ENCODE peak calls at places on chromosomes 3 and 15, in eight cellular contexts. F is HL-60, Q is HepG2, O is SK-N-SH, A is HCT116, W is GM23338, P is K562, N is Panc1. X is an unnamed sample.

GRCh38 chr15:39488498-39488897 is 92.4 kb upstream of the THBS1 start:
- DNase-seq in P (no peak), O (no peak), F (no peak), Q (no peak), N (no peak), W (no peak), A (no peak), X (no peak)

GRCh38 chr3:49498239-49498638 is 28.2 kb downstream of the DAG1 start:
- DNase-seq in O (no peak), F (no peak), P (no peak), Q (no peak), A (no peak), N (no peak), W (no peak), X (no peak)

GRCh38 chr3:181687738-181688137 is 24.0 kb upstream of the SOX2 start:
- DNase-seq in Q (no peak), N (no peak), P (no peak), W (no peak), O (no peak), F (no peak), A (no peak), X (no peak)

GRCh38 chr3:28343144-28343543 is 5.4 kb upstream of the ZCWPW2 start:
- DNase-seq in W (no peak), Q (no peak), F (no peak), P (no peak), N (no peak), A (no peak), O (no peak), X (no peak)

GRCh38 chr15:44029940-44030568 is 165.0 kb downstream of the FRMD5 start:
- DNase-seq in P (no peak), O (no peak), F (no peak), Q (no peak), N (no peak), A (no peak), W (no peak), X (no peak)

GRCh38 chr15:65337436-65338070 is 33.1 kb downstream of the RNU5B-1 start:
- DNase-seq in F (no peak), A (no peak), W (no peak), P (no peak), Q (no peak), O (peak), N (no peak), X (no peak)

GRCh38 chr3:40617084-40617483 is 92.3 kb downstream of the ZNF621 start:
- DNase-seq in F (no peak), Q (no peak), A (no peak), P (no peak), O (no peak), W (no peak), N (no peak), X (no peak)

GRCh38 chr3:183743231-183743630 is 45.6 kb downstream of the YEATS2 start:
- DNase-seq in A (no peak), N (no peak), P (no peak), W (no peak), F (no peak), Q (no peak), O (no peak), X (no peak)

GRCh38 chr3:138348950-138349739 is 766 bp downstream of the MRAS start:
- DNase-seq in F (no peak), O (peak), A (no peak), W (peak), N (no peak), P (peak), Q (peak), X (peak)

GRCh38 chr3:51691949-51692348 is 14.9 kb upstream of the GRM2 start:
- DNase-seq in O (no peak), Q (no peak), W (no peak), N (no peak), P (no peak), A (no peak), F (no peak), X (no peak)

GRCh38 chr15:41258706-41259471 is 27.8 kb downstream of the CHP1 start:
- DNase-seq in A (no peak), F (no peak), P (peak), O (no peak), Q (peak), W (no peak), N (no peak), X (no peak)

GRCh38 chr15:73936181-73936580 is 9.9 kb downstream of the LOXL1 start:
- DNase-seq in W (peak), A (no peak), F (no peak), Q (no peak), O (peak), N (no peak), P (no peak), X (no peak)

GRCh38 chr15:31486906-31487695 is 160.5 kb downstream of the KLF13 start:
- DNase-seq in Q (no peak), P (no peak), A (no peak), W (no peak), N (no peak), O (no peak), F (no peak), X (no peak)

GRCh38 chr3:65776494-65776893 is 262.2 kb downstream of the MAGI1 start:
- DNase-seq in A (no peak), P (no peak), W (no peak), O (peak), F (no peak), N (no peak), Q (no peak), X (no peak)

GRCh38 chr15:81313686-81314085 is 10.3 kb downstream of the STARD5 start:
- DNase-seq in A (no peak), O (no peak), Q (no peak), F (no peak), P (no peak), N (no peak), W (no peak), X (no peak)

GRCh38 chr15:23072633-23073032 is 33.3 kb upstream of the TUBGCP5 start:
- DNase-seq in F (no peak), P (no peak), Q (peak), W (no peak), O (no peak), N (no peak), A (no peak), X (no peak)

GRCh38 chr3:37218206-37218605 is 43.8 kb upstream of the LRRFIP2 start:
- DNase-seq in Q (no peak), W (no peak), O (no peak), P (no peak), F (no peak), A (no peak), N (no peak), X (no peak)

GRCh38 chr3:66812126-66812525 is 186.0 kb upstream of the KBTBD8 start:
- DNase-seq in W (no peak), A (no peak), O (no peak), Q (no peak), F (no peak), P (no peak), N (no peak), X (no peak)

GRCh38 chr3:26099692-26100091 is 309.8 kb downstream of the OXSM start:
- DNase-seq in A (no peak), W (no peak), O (no peak), N (no peak), P (no peak), Q (no peak), F (no peak), X (no peak)

DNA sequence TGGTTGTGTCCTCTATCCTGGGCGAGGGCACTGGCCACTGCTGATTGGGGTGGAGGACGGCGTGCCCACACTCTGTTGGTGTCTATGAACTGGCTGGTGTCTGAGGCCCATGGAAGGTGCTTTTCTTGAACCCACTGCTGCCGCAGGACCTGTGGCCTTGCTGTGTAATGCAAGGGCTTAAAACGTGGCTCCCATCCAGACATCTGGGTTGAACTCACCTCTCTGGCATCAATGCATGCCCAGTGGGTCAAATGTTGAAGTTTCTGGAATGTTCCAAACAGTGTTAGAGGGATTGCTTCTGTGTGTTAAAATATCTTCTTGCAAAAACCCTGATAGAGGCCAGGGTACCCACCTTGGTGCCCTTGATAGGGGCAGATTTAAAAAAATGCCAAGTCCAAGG is 42.6 kb downstream of the FAM3D start:
- DNase-seq in N (no peak), Q (no peak), F (no peak), W (no peak), P (no peak), A (no peak), O (no peak), X (no peak)
- TF ChIP-seq REST in N (no peak), Q (no peak), F (no peak), W (no peak), P (no peak), A (no peak), O (no peak), X (no peak)

GRCh38 chr15:35319354-35319753 is 226.6 kb downstream of the DPH6 start:
- DNase-seq in P (no peak), Q (no peak), F (no peak), W (no peak), A (no peak), N (no peak), O (no peak), X (no peak)
- TF ChIP-seq REST in P (no peak), Q (no peak), F (no peak), W (no peak), A (no peak), N (no peak), O (no peak), X (no peak)

DNA sequence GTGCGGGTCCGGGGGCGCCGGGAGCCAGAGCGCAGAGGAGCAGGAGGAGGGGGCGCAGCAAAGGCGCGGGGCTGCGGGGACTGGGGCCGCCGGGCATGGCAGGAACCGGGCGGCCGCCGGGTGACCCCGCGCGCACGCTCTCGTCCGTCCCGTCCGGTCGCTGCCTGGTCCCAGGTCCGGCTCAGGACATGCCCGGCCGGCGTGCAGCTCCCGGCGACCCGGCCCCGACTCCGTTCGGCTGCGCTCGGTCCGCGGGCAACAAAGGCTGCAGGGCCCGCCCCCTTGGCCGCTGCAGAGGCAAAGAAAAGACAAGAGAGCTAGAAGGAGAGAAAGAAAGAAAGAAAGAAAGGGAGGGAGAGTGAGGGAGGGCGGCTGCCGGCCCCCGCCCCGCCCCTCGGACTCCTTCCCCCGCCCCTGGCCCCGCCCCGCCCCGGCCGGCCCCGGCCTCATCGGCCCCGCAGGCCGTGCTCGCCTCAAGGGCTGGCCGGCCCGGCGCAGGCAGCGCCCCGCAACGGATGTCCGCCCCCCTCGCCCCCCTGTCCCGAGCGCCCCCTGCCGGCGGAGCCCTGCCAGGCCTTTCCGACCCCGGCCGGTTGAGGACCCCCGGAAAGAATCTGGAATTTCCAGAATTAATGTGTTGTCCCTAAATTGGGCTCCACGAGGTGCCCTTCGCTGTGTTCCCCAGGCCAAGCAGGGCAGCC is at the start of gene ADAMTS7:
- DNase-seq in O (peak), P (peak), W (peak), Q (no peak), N (no peak), F (no peak), A (peak), X (peak)
- TF ChIP-seq REST in O (no peak), P (no peak), W (no peak), Q (no peak), N (no peak), F (no peak), A (no peak), X (no peak)

GRCh38 chr3:123082370-123083065 is 15.7 kb downstream of the PDIA5 start:
- DNase-seq in N (no peak), Q (no peak), F (no peak), A (no peak), W (no peak), O (no peak), P (peak), X (no peak)
- TF ChIP-seq REST in N (no peak), Q (no peak), F (no peak), A (no peak), W (no peak), O (no peak), P (no peak), X (no peak)

GRCh38 chr3:195887670-195888069 is 20.7 kb downstream of the TNK2 start:
- DNase-seq in F (no peak), P (no peak), A (no peak), Q (no peak), N (no peak), W (no peak), O (no peak), X (no peak)

GRCh38 chr3:195885036-195885871 is 23.1 kb downstream of the TNK2 start:
- DNase-seq in F (no peak), W (no peak), O (no peak), Q (no peak), N (no peak), A (no peak), P (peak), X (no peak)

GRCh38 chr3:195888311-195888761 is 20.0 kb downstream of the TNK2 start:
- DNase-seq in A (no peak), N (no peak), O (no peak), P (no peak), Q (no peak), F (no peak), W (no peak), X (no peak)

GRCh38 chr3:195884691-195885035 is 23.7 kb downstream of the TNK2 start:
- DNase-seq in N (no peak), P (no peak), O (no peak), F (no peak), A (no peak), W (no peak), Q (no peak), X (no peak)

GRCh38 chr3:195886181-195887141 is 21.9 kb downstream of the TNK2 start:
- DNase-seq in N (no peak), Q (no peak), P (peak), A (no peak), F (no peak), O (no peak), W (no peak), X (no peak)
- TF ChIP-seq REST in N (no peak), Q (no peak), P (no peak), A (no peak), F (no peak), O (no peak), W (no peak), X (no peak)

DNA sequence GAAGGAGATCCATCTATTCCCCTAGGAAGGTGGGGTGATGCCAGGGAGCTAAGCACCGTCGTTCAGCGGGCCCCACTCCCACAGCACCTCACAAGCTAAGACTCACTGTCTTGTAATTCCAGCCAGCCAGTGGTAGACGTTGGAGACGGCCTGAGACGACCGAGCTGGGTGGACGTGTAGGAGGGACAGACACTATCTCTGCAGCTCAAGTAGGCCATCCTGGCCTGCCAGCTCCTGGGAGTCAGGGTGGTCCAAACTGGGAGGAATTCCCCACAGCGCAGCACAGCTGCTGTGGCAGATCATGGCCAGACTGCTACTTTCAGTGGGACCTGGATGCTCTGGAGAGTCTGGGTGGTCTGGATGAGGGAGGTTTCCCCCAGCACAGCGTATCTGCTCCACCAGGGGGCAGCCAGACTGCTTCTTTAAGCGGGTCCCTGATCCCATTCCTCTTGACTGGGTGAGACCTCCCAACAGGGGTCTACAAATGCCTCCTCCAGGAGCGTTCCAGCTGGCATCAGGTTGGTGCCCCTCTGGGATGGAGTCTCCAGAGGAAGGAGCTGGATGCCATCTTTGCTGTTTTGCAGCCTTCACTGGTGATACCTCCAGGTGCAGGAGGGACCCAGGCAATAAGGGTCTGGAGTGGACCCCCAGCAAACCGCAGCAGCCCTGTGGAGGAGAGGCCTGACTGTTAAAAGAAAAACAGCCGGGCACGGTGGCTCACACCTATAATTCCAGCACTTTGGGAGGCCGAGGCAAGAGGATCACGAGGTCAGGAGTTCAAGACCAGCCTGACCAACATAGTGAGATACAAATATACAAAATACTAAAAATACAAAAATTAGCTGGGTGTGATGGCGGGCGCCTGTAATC is 27.6 kb downstream of the GNB5 start:
- DNase-seq in O (peak), F (no peak), P (peak), Q (no peak), N (no peak), A (no peak), W (peak), X (no peak)
- TF ChIP-seq REST in O (no peak), F (no peak), P (no peak), Q (no peak), N (no peak), A (no peak), W (no peak), X (no peak)

GRCh38 chr15:75307778-75308390 is 25.2 kb downstream of the GOLGA6D start:
- DNase-seq in F (peak), W (peak), A (peak), N (peak), P (peak), O (peak), Q (peak), X (peak)
- TF ChIP-seq REST in F (no peak), W (no peak), A (no peak), N (no peak), P (no peak), O (no peak), Q (no peak), X (no peak)

GRCh38 chr3:61858054-61858453 is 296.7 kb downstream of the PTPRG start:
- DNase-seq in F (no peak), P (no peak), A (peak), O (peak), N (no peak), W (no peak), Q (no peak), X (no peak)
- TF ChIP-seq REST in F (no peak), P (no peak), A (no peak), O (no peak), N (no peak), W (no peak), Q (no peak), X (no peak)

DNA sequence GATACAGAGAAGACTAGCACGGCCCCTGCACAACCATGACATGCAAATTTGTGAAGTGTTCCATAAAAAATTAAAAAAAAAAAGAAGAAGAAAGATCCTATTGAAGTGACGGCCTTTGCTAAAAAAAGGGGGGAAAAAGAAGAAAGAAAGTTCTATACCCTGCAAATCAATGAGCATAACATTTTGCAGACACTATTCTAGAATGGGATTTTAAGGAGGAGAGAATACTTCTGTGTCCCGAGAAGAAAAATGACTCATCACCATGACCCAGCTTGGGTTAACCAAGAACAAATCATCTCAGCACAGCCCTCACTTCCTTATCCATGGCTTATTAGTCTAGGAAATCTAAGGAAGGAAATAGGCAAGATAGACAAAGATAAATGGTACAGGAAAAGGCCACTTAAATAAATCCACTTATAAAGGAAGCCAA is 7.4 kb upstream of the SH3BP5 start:
- DNase-seq in W (no peak), Q (no peak), F (peak), O (no peak), N (no peak), P (peak), A (no peak), X (peak)
- TF ChIP-seq REST in W (no peak), Q (no peak), F (no peak), O (no peak), N (no peak), P (no peak), A (no peak), X (no peak)

X was measured in A549.